ENCODE peak calls at places on chromosome 9, in five cellular contexts. One of them, this sample, is unnamed. For H3K9me3, the result is how much of the 10 kb centered on the place peaks cover.

GRCh38 chr9:109325089-109325488 is 4.2 kb upstream of the EPB41L4B start:
- DNase-seq in CD8-positive, alpha-beta memory T cell: no peak
- DNase-seq in CD8-positive, alpha-beta T cell: no peak
- DNase-seq in A549: no peak
- DNase-seq in H9: no peak
- DNase-seq in this sample: no peak

GRCh38 chr9:131923766-131924165 is 155.9 kb downstream of the MED27 start:
- DNase-seq in CD8-positive, alpha-beta memory T cell: no peak
- DNase-seq in CD8-positive, alpha-beta T cell: no peak
- DNase-seq in A549: no peak
- DNase-seq in H9: no peak
- DNase-seq in this sample: no peak

GRCh38 chr9:88173378-88173999 is 35.2 kb upstream of the SPATA31C2 start:
- DNase-seq in CD8-positive, alpha-beta memory T cell: peak
- DNase-seq in CD8-positive, alpha-beta T cell: peak
- DNase-seq in A549: peak
- DNase-seq in H9: peak
- DNase-seq in this sample: peak

GRCh38 chr9:131146186-131146585 is 20.8 kb downstream of the NUP214 start:
- DNase-seq in CD8-positive, alpha-beta memory T cell: no peak
- DNase-seq in CD8-positive, alpha-beta T cell: no peak
- DNase-seq in A549: no peak
- DNase-seq in H9: no peak
- DNase-seq in this sample: no peak

GRCh38 chr9:23683021-23683431 is 143.0 kb downstream of the ELAVL2 start:
- DNase-seq in CD8-positive, alpha-beta memory T cell: no peak
- DNase-seq in CD8-positive, alpha-beta T cell: no peak
- DNase-seq in A549: no peak
- DNase-seq in H9: no peak
- DNase-seq in this sample: no peak

GRCh38 chr9:75391497-75391896 is 303.2 kb downstream of the OSTF1 start:
- DNase-seq in CD8-positive, alpha-beta memory T cell: no peak
- DNase-seq in CD8-positive, alpha-beta T cell: no peak
- DNase-seq in A549: no peak
- DNase-seq in H9: no peak
- DNase-seq in this sample: no peak

GRCh38 chr9:79572891-79573696 is 1.3 kb downstream of the TLE4 start:
- DNase-seq in CD8-positive, alpha-beta memory T cell: peak
- DNase-seq in CD8-positive, alpha-beta T cell: peak
- DNase-seq in A549: peak
- DNase-seq in H9: peak
- DNase-seq in this sample: no peak

GRCh38 chr9:121192959-121193645 is 8.6 kb downstream of the RAB14 start:
- DNase-seq in CD8-positive, alpha-beta memory T cell: no peak
- DNase-seq in CD8-positive, alpha-beta T cell: no peak
- DNase-seq in A549: no peak
- DNase-seq in H9: no peak
- DNase-seq in this sample: no peak

GRCh38 chr9:82331091-82331490 is 342.5 kb downstream of the SPATA31D1 start:
- DNase-seq in CD8-positive, alpha-beta memory T cell: no peak
- DNase-seq in CD8-positive, alpha-beta T cell: no peak
- DNase-seq in A549: no peak
- DNase-seq in H9: no peak
- DNase-seq in this sample: no peak

GRCh38 chr9:22469928-22470544 is 23.4 kb downstream of the DMRTA1 start:
- DNase-seq in CD8-positive, alpha-beta memory T cell: no peak
- DNase-seq in CD8-positive, alpha-beta T cell: no peak
- DNase-seq in A549: peak
- DNase-seq in H9: peak
- DNase-seq in this sample: no peak

GRCh38 chr9:103731541-103731940 is 362.6 kb upstream of the SMC2 start:
- DNase-seq in CD8-positive, alpha-beta memory T cell: no peak
- DNase-seq in CD8-positive, alpha-beta T cell: no peak
- DNase-seq in A549: no peak
- DNase-seq in H9: no peak
- DNase-seq in this sample: no peak
- H3K9me3 ChIP-seq in CD8-positive, alpha-beta memory T cell: under half
- H3K9me3 ChIP-seq in CD8-positive, alpha-beta T cell: under half
- H3K9me3 ChIP-seq in A549: under half
- H3K9me3 ChIP-seq in H9: under half
- H3K9me3 ChIP-seq in this sample: under half

DNA sequence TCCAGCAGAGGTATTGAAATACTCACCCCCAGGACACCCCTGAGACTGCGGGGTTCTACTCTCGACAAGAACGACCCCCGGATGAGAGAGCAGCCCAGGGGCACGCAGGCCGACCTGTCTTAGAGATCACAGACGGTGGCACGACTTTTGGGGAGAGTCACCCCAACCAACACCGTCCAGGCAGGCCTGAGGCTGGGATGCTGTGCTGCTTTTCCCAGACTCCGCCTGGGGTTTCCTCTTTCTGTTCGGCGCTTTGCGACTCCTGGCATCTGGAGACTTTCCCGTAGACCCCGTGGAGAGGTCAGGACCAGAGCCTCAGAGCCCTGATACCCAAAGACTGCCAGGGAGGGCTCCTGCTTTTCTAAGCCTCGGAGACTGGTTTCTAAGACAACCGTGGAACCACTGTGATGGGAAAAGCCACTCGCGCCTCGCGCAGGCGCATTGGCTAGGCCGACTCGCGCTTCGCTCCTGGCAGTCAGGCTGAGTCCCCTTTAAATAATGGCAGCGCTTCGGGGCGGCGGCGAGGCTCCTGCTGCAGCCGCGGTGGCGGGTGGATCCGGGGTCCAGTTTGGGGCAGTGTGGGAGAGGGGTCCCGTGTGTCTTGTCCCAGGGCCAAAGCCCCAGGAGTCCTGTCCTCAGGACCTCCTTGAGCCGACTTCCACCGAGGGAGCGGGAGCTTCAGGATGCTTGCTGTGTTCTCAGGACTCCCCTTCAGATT is 484.0 kb downstream of the SPATA31A7 start:
- DNase-seq in CD8-positive, alpha-beta memory T cell: no peak
- DNase-seq in CD8-positive, alpha-beta T cell: no peak
- DNase-seq in A549: no peak
- DNase-seq in H9: no peak
- DNase-seq in this sample: no peak
- H3K9me3 ChIP-seq in CD8-positive, alpha-beta memory T cell: under half
- H3K9me3 ChIP-seq in CD8-positive, alpha-beta T cell: under half
- H3K9me3 ChIP-seq in A549: under half
- H3K9me3 ChIP-seq in H9: half or more
- H3K9me3 ChIP-seq in this sample: under half

DNA sequence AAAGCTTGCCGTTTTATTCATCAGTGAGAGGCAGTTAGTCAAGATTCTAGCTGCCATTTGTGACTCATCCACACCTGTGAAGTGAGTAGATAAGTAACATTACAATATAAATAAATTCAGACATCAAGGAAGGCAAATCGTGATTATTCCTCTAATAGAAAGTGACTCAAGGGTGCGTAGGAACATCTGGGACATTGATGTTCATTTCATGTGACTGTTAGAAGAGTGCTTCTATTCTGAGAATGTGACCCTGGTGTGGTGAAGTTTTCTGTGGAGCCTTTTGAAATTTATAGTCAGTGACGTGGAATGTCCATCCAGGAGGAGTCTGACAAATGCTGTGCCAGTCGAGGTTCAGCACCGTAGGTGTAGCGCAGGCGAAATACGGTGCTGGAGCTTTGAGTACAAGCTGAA is 48.4 kb upstream of the FAM240B start:
- DNase-seq in CD8-positive, alpha-beta memory T cell: no peak
- DNase-seq in CD8-positive, alpha-beta T cell: no peak
- DNase-seq in A549: no peak
- DNase-seq in H9: no peak
- DNase-seq in this sample: no peak
- H3K9me3 ChIP-seq in CD8-positive, alpha-beta memory T cell: under half
- H3K9me3 ChIP-seq in CD8-positive, alpha-beta T cell: under half
- H3K9me3 ChIP-seq in A549: under half
- H3K9me3 ChIP-seq in H9: under half
- H3K9me3 ChIP-seq in this sample: under half

DNA sequence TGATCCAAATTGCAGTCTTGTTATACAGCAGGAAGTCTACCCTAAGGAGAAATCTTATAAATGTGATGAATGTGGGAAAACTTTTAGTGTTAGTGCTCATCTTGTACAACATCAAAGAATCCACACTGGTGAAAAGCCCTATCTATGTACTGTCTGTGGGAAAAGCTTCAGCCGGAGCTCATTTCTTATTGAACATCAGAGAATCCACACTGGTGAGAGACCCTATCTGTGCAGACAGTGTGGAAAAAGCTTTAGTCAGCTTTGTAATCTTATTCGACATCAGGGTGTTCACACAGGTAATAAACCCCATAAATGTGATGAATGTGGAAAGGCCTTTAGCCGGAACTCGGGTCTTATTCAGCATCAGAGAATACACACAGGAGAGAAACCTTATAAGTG is 10.4 kb downstream of the ZNF189 start:
- DNase-seq in CD8-positive, alpha-beta memory T cell: no peak
- DNase-seq in CD8-positive, alpha-beta T cell: no peak
- DNase-seq in A549: peak
- DNase-seq in H9: no peak
- DNase-seq in this sample: no peak
- H3K9me3 ChIP-seq in CD8-positive, alpha-beta memory T cell: half or more
- H3K9me3 ChIP-seq in CD8-positive, alpha-beta T cell: half or more
- H3K9me3 ChIP-seq in A549: half or more
- H3K9me3 ChIP-seq in H9: under half
- H3K9me3 ChIP-seq in this sample: under half